ENCODE peak calls at places on chromosomes 2 and 18, in four cellular contexts. X is activated T-cell treated with anti-CD3 and anti-CD28 coated beads for 1 hour, J is A172, A is NT2/D1. W is an unnamed sample.

GRCh38 chr2:182148344-182148743 is 162.7 kb downstream of the PPP1R1C start:
- DNase-seq in X (no peak), J (no peak), A (no peak), W (no peak)

GRCh38 chr18:24959100-24959499 is 392.9 kb downstream of the ZNF521 start:
- DNase-seq in X (no peak), J (no peak), A (no peak), W (no peak)

GRCh38 chr2:9809064-9809356 is 34.3 kb upstream of the TAF1B start:
- DNase-seq in X (no peak), J (no peak), A (no peak), W (no peak)

GRCh38 chr18:36499938-36500337 is 202.4 kb downstream of the FHOD3 start:
- DNase-seq in X (no peak), J (no peak), A (no peak), W (no peak)

GRCh38 chr2:101270700-101271259 is 18.1 kb downstream of the CNOT11 start:
- DNase-seq in X (no peak), J (no peak), A (no peak), W (no peak)

GRCh38 chr18:49565656-49566055 is 3.8 kb downstream of the LIPG start:
- DNase-seq in X (no peak), J (no peak), A (no peak), W (no peak)

GRCh38 chr2:45904267-45904921 is 252.9 kb downstream of the PRKCE start:
- DNase-seq in X (no peak), J (no peak), A (no peak), W (no peak)

GRCh38 chr18:7646174-7646886 is 79.2 kb downstream of the PTPRM start:
- DNase-seq in X (no peak), J (no peak), A (no peak), W (no peak)

W was measured in iPS DF 6.9.